ENCODE peak calls at places on chromosomes 2 and 18, in seven cellular contexts. J is stomach, X is MM.1S, Y is tibial nerve, T is lower lobe of right lung, K is K562, O is SJCRH30. D is an unnamed sample.

GRCh38 chr18:9082763-9083510 is 19.6 kb upstream of the NDUFV2 start:
- DNase-seq in J (no peak), X (peak; percentile 99), Y (no peak), T (no peak), K (no peak), O (no peak), D (no peak)

GRCh38 chr2:41968182-41968578 is 79.6 kb upstream of the PKDCC start:
- DNase-seq in J (no peak), X (no peak), Y (no peak), T (no peak), K (no peak), O (no peak), D (no peak)

GRCh38 chr18:49691177-49691608 is 122.1 kb downstream of the ACAA2 start:
- DNase-seq in J (no peak), X (no peak), Y (no peak), T (no peak), K (no peak), O (no peak), D (no peak)

GRCh38 chr2:3959372-3959771 is 256.0 kb downstream of the DCDC2C start:
- DNase-seq in J (no peak), X (peak; percentile 41), Y (no peak), T (no peak), K (peak; percentile 33), O (peak; percentile 63), D (no peak)

GRCh38 chr2:219204425-219205164 is 2.0 kb upstream of the ZFAND2B start:
- DNase-seq in J (no peak), X (no peak), Y (no peak), T (no peak), K (no peak), O (no peak), D (no peak)

GRCh38 chr2:47048801-47049480 is 106.2 kb downstream of the STPG4 start:
- DNase-seq in J (no peak), X (no peak), Y (no peak), T (no peak), K (no peak), O (no peak), D (no peak)

GRCh38 chr2:205321240-205321639 is 361.1 kb upstream of the NRP2 start:
- DNase-seq in J (no peak), X (no peak), Y (no peak), T (no peak), K (no peak), O (no peak), D (no peak)

GRCh38 chr2:218400167-218400929 is 680 bp downstream of the CTDSP1 start:
- DNase-seq in J (no peak), X (peak; percentile 19), Y (no peak), T (peak; percentile 76), K (peak; percentile 43), O (peak; percentile 51), D (peak; percentile 66)

GRCh38 chr2:98822301-98823164 is 91.6 kb upstream of the MGAT4A start:
- DNase-seq in J (peak; percentile 40), X (no peak), Y (no peak), T (peak; percentile 81), K (no peak), O (no peak), D (no peak)

GRCh38 chr2:126623000-126623399 is 33.0 kb upstream of the GYPC start:
- DNase-seq in J (no peak), X (no peak), Y (no peak), T (no peak), K (no peak), O (no peak), D (no peak)

GRCh38 chr2:10912076-10912731 is 470 bp downstream of the KCNF1 start:
- DNase-seq in J (no peak), X (no peak), Y (no peak), T (no peak), K (no peak), O (no peak), D (no peak)

GRCh38 chr18:59884331-59884730 is 15.5 kb upstream of the PMAIP1 start:
- DNase-seq in J (no peak), X (no peak), Y (no peak), T (no peak), K (no peak), O (no peak), D (no peak)

GRCh38 chr2:30677861-30678385 is 129.3 kb downstream of the CAPN13 start:
- DNase-seq in J (no peak), X (no peak), Y (no peak), T (no peak), K (no peak), O (no peak), D (no peak)

GRCh38 chr18:68666316-68666715 is 48.6 kb downstream of the TMX3 start:
- DNase-seq in J (no peak), X (no peak), Y (no peak), T (no peak), K (no peak), O (no peak), D (no peak)

GRCh38 chr18:76619342-76620315 is 124.6 kb upstream of the ZNF516 start:
- DNase-seq in J (peak; percentile 81), X (no peak), Y (peak; percentile 59), T (peak; percentile 80), K (peak; percentile 4), O (peak; percentile 41), D (peak; percentile 45)

GRCh38 chr2:161136696-161137324 is 23.4 kb upstream of the TANK start:
- DNase-seq in J (no peak), X (no peak), Y (no peak), T (no peak), K (peak; percentile 25), O (peak; percentile 24), D (no peak)

GRCh38 chr2:239964399-239965185 is 60.5 kb downstream of the NDUFA10 start:
- DNase-seq in J (peak; percentile 11), X (no peak), Y (no peak), T (no peak), K (no peak), O (no peak), D (no peak)

GRCh38 chr2:24409700-24410556 is 49.6 kb upstream of the ITSN2 start:
- DNase-seq in J (peak; percentile 34), X (peak; percentile 64), Y (no peak), T (no peak), K (peak; percentile 78), O (peak; percentile 100), D (peak; percentile 72)

GRCh38 chr18:38790303-38790702 is 1224.7 kb upstream of the CELF4 start:
- DNase-seq in J (no peak), X (peak; percentile 16), Y (no peak), T (no peak), K (peak; percentile 2), O (peak; percentile 15), D (no peak)

GRCh38 chr2:3377279-3377611 is 373 bp downstream of the EIPR1 start:
- DNase-seq in J (no peak), X (peak; percentile 11), Y (no peak), T (no peak), K (peak; percentile 69), O (peak; percentile 62), D (no peak)

GRCh38 chr2:31127931-31128330 is 10.3 kb downstream of the GALNT14 start:
- DNase-seq in J (no peak), X (no peak), Y (no peak), T (no peak), K (no peak), O (no peak), D (no peak)

GRCh38 chr18:56235061-56235772 is 403.2 kb downstream of the TXNL1 start:
- DNase-seq in J (no peak), X (peak; percentile 20), Y (no peak), T (no peak), K (no peak), O (no peak), D (no peak)

GRCh38 chr2:112893801-112894200 is 17.2 kb upstream of the IL37 start:
- DNase-seq in J (no peak), X (no peak), Y (no peak), T (no peak), K (no peak), O (no peak), D (no peak)

GRCh38 chr18:67318651-67319050 is 197.9 kb downstream of the DSEL start:
- DNase-seq in J (no peak), X (no peak), Y (no peak), T (no peak), K (no peak), O (no peak), D (no peak)

GRCh38 chr18:3966985-3967856 is 487.9 kb downstream of the DLGAP1 start:
- DNase-seq in J (no peak), X (no peak), Y (no peak), T (no peak), K (no peak), O (no peak), D (no peak)

GRCh38 chr18:79518028-79518682 is 122.4 kb downstream of the NFATC1 start:
- DNase-seq in J (no peak), X (no peak), Y (no peak), T (no peak), K (no peak), O (no peak), D (no peak)

GRCh38 chr2:232261776-232262175 is 116.8 kb upstream of the ALPP start:
- DNase-seq in J (no peak), X (no peak), Y (no peak), T (no peak), K (no peak), O (no peak), D (no peak)

GRCh38 chr2:238613610-238614009 is 186.9 kb downstream of the ASB1 start:
- DNase-seq in J (no peak), X (no peak), Y (no peak), T (no peak), K (no peak), O (no peak), D (no peak)
- H3K36me3 ChIP-seq in J (no peaks in the 10 kb centered on the region), X (no peaks in the 10 kb centered on the region), Y (no peaks in the 10 kb centered on the region), T (no peaks in the 10 kb centered on the region), K (no peaks in the 10 kb centered on the region), O (no peaks in the 10 kb centered on the region), D (no peaks in the 10 kb centered on the region)

GRCh38 chr2:129118296-129118695 is 799.6 kb upstream of the HS6ST1 start:
- DNase-seq in J (no peak), X (no peak), Y (no peak), T (no peak), K (no peak), O (no peak), D (no peak)
- H3K9me3 ChIP-seq in J (no peaks in the 10 kb centered on the region), X (no peaks in the 10 kb centered on the region), Y (no peaks in the 10 kb centered on the region), T (no peaks in the 10 kb centered on the region), K (no peaks in the 10 kb centered on the region), O (no peaks in the 10 kb centered on the region), D (no peaks in the 10 kb centered on the region)

GRCh38 chr2:69989017-69989416 is 27.6 kb upstream of the ASPRV1 start:
- DNase-seq in J (no peak), X (no peak), Y (no peak), T (no peak), K (no peak), O (no peak), D (peak; percentile 38)
- H3K4me3 ChIP-seq in J (no peak overlapping the region), X (no peak overlapping the region), Y (no peak overlapping the region), T (no peak overlapping the region), K (no peak overlapping the region), O (no peak overlapping the region), D (no peak overlapping the region)

DNA sequence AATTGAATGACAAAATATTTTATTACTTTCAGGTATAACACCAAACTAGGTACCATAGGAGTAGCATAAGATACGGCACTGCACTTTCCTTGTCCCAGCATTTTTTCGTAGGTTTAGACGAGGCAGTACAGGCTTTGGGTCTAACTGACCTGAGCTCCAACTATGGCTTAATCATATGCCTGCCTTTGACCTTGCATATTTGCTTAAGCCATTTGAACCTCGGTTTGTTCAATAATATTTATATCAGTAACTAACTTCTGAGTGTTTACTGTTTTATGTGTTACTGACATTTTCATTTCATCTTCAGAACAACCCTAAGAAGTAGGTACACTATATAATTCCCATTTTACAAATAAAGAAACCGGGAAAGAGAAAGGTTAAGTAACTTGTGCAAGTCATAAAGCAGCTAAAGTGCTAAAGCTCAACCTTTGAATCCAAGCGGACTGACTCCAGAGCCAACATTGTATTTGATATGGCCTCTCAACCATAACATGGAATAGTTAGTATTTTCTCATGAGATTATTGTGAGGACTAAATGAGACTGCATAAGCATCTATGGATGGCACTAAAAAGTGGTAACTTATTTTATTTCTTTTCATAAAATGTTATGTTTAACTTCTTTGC is 104.0 kb downstream of the R3HDM1 start:
- DNase-seq in J (no peak), X (no peak), Y (no peak), T (no peak), K (no peak), O (no peak), D (no peak)
- H3K36me3 ChIP-seq in J (peaks cover 52% of the 10 kb centered on the region), X (peaks cover 6% of the 10 kb centered on the region), Y (no peaks in the 10 kb centered on the region), T (peaks cover 46% of the 10 kb centered on the region), K (peaks cover 60% of the 10 kb centered on the region), O (peaks cover 48% of the 10 kb centered on the region), D (no peaks in the 10 kb centered on the region)

D was measured in mucosa of descending colon.